ENCODE peak calls at places on chromosome 5, in four cellular contexts. U is body of pancreas; M is lower lobe of right lung; O is CD8-positive, alpha-beta memory T cell. Y is an unnamed sample. For H3K4me1, the result is how much of the 10 kb centered on the place peaks cover.

GRCh38 chr5:140964356-140964755 is 1.9 kb upstream of the PCDHAC2 start:
- DNase-seq in U (no peak), M (no peak), O (no peak), Y (no peak)

GRCh38 chr5:149284501-149284900 is 12.8 kb downstream of the AFAP1L1 start:
- DNase-seq in U (peak), M (no peak), O (no peak), Y (no peak)

GRCh38 chr5:55913396-55914140 is 62.4 kb downstream of the IL31RA start:
- DNase-seq in U (no peak), M (no peak), O (no peak), Y (no peak)

GRCh38 chr5:104241051-104241450 is 678.5 kb upstream of the NUDT12 start:
- DNase-seq in U (no peak), M (no peak), O (no peak), Y (no peak)

GRCh38 chr5:142769251-142769792 is 855 bp upstream of the ARHGAP26 start:
- DNase-seq in U (no peak), M (no peak), O (no peak), Y (peak)

GRCh38 chr5:137737349-137738256 is 1.7 kb upstream of the KLHL3 start:
- DNase-seq in U (peak), M (no peak), O (peak), Y (no peak)

GRCh38 chr5:159096555-159097460 is 2.9 kb downstream of the EBF1 start:
- DNase-seq in U (no peak), M (no peak), O (no peak), Y (no peak)

GRCh38 chr5:74288448-74289109 is 351.9 kb downstream of the ENC1 start:
- DNase-seq in U (peak), M (no peak), O (no peak), Y (no peak)

GRCh38 chr5:81552844-81553569 is 159.1 kb upstream of the ACOT12 start:
- DNase-seq in U (no peak), M (no peak), O (no peak), Y (no peak)

GRCh38 chr5:63125862-63126261 is 547.2 kb downstream of the LRRC70 start:
- DNase-seq in U (peak), M (no peak), O (no peak), Y (no peak)

GRCh38 chr5:145887976-145888574 is 15.3 kb upstream of the GRXCR2 start:
- DNase-seq in U (peak), M (no peak), O (no peak), Y (no peak)

GRCh38 chr5:51302358-51302757 is 80.9 kb upstream of the ISL1 start:
- DNase-seq in U (no peak), M (no peak), O (no peak), Y (no peak)

GRCh38 chr5:140143521-140144258 is 18.0 kb downstream of the IGIP start:
- DNase-seq in U (no peak), M (no peak), O (no peak), Y (no peak)

GRCh38 chr5:172414618-172415599 is 39.4 kb downstream of the SH3PXD2B start:
- DNase-seq in U (peak), M (no peak), O (no peak), Y (no peak)
- H3K4me1 ChIP-seq in U (half or more), M (half or more), O (under half), Y (under half)

DNA sequence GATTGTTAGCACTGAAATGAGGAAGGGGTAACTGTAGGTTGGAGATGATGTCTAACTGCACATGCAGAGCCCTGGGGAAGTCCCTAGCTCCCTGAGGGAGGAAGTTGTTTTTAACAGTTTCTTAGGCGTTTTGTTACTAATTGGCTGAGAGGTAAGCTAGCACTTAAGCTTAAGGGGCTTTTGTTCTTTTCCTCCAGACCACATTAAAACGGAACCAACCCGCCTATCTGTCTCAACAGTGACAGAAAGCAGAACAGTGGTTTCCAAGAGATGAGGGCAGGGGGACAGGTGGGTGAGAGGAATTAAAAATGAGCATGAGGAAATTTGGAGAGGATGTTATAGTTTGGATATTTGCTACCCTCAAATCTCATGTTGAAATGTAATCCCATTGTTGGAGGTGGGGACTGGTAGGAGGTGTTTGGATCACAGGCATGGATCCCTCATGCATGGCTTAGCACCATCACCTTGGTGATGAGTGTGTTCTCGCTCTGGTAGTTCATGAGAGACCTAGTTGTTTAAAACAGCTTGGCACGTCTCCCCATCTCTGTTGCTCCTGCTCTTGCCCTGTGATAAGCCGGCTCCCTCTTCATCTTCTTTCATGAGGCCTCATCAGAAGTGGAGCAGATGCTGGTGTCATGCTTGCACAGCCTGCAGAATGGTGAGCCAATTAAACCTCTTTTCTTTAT is 38.9 kb downstream of the LYRM7 start:
- DNase-seq in U (peak), M (no peak), O (peak), Y (no peak)
- H3K4me1 ChIP-seq in U (under half), M (under half), O (half or more), Y (under half)

DNA sequence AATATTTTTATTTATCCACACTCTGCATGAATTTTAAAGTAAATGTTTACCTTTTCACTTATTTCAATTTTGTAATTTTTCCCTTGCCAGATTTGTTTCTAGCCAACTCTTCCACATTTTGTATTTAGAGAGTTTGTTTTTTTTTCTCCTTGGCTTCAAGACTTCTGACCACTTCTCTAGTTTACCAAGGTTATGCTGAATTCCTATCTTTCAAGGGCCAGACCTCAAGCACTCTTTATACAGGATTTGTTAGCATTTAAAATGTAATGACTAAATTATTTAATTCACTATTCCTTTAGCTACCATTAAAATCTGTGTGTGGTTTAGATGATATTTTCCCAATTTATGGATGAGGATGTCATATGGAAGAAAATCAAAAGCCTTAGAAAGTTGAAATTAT is 42.5 kb downstream of the MEF2C start:
- DNase-seq in U (no peak), M (no peak), O (no peak), Y (no peak)
- H3K4me1 ChIP-seq in U (under half), M (under half), O (under half), Y (under half)

DNA sequence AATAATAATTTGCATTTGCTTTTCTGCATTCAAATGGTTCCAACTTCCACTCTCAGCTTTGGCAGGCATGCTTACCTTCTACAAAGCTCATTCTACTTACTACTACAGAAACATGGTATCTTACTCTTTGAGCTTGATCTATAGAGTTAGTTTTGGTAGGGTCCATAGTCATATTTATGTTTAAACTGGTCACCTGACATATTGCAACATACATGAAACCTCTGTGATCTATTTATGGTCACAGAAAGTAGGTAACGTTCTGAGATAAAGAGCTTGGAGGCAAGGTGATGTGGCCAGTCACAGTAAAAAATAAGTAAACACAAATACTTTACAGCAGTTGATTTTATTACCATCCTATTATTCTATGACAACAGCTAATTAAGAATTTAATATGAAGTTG is 2.8 kb downstream of the NREP start:
- DNase-seq in U (no peak), M (no peak), O (no peak), Y (no peak)
- H3K4me1 ChIP-seq in U (under half), M (under half), O (under half), Y (under half)

DNA sequence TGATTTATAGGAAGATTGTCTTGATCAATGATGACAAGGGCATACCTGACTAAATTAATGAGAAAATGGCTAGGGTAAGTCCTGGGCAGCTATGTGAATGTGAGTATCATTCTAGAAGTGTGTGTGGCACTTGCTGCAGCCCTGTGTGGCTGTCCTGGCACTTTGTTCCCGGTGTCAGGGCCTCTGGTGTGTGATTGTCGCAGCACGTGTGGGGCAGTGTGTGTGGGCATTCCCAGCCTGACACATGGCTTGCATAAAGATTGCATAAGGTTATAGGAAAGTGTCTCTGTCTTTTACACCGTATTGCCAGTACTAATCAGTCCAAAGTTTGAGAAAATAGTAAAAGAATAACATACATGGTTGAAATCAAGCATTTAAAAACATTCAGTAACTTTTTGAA is 74.4 kb downstream of the TRIO start:
- DNase-seq in U (no peak), M (no peak), O (no peak), Y (no peak)
- H3K4me1 ChIP-seq in U (under half), M (half or more), O (under half), Y (half or more)

GRCh38 chr5:80139573-80139972 is 104.4 kb downstream of the THBS4 start:
- DNase-seq in U (no peak), M (no peak), O (no peak), Y (peak)

GRCh38 chr5:80142996-80143395 is 107.8 kb downstream of the THBS4 start:
- DNase-seq in U (no peak), M (no peak), O (no peak), Y (no peak)

GRCh38 chr5:80141147-80141671 is 106.1 kb downstream of the THBS4 start:
- DNase-seq in U (peak), M (peak), O (no peak), Y (peak)

GRCh38 chr5:80141681-80142080 is 106.5 kb downstream of the THBS4 start:
- DNase-seq in U (no peak), M (no peak), O (no peak), Y (no peak)

DNA sequence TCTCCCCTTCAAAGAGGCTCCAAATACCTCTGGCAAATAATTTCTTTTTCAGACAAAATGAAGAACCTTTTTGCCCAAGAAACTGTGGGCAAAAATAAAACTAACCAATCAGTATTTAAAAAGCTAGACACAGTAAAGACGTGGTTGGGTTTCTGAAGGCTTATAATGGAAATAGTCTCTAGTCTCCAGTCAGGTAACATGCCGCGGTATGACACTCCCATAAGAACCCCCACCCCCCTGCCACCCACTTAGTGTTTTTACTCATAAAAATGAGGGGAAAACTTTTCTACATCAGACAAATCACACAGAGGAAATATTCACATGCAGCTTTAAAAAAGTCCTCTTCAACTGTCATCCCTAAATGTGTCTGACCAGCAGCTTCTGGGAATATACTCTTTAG is 105.3 kb downstream of the THBS4 start:
- DNase-seq in U (no peak), M (no peak), O (no peak), Y (no peak)
- H3K4me1 ChIP-seq in U (under half), M (half or more), O (half or more), Y (under half)

DNA sequence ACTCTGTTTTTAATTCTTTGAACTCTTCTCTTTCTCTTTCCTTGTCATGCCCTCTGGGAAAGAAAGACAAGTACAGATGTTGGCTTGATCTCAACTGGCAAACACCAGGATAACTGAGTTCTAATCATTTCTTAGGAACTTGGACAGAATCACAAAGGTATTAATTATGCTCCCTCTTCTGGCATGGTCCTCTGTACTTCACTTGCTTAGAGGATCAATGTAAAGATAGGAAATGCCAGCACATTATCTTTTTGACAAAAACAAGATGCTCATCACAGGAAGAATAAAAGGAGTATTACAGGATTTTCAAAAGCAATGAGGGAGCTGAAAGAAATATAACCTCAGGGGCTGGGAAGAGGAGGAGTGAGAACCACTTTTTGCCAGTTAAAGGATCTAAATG is 70.6 kb downstream of the LHFPL2 start:
- DNase-seq in U (no peak), M (no peak), O (no peak), Y (no peak)
- H3K4me1 ChIP-seq in U (under half), M (under half), O (under half), Y (under half)

DNA sequence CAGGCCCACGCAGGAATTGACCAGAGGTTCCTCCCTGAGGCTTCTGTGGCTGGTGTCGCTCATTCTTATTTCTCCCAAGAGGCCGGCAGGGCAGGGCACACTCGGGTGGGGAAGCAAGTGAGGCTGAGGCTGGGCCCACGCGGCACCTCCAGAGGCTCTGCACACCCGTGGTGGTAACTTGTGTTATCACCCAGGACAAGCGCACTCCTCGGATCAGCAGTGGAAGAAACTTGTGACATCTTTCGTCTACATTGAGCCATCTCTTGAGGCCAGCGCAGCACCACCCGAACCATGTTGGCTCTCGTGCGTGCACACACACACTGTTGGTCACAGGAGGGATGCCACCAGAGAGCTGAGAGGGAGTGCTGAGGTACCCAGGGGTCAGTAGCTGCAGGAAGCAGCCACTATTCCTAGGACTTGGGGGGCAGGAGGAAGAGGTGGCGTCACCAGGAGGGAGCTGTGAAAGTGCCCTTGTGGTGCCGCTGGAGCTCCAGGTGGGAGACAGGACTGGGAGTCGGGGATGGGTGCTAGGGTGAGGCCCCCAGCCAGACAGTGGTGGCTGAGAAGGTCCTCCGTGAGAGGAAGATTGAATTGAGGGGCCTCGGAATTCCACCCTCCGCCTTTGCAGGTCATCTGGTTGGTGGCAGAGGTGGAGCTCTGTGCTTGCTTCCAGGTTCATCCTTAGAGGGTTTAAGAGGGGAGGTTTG is 6.4 kb downstream of the NDUFS6 start:
- DNase-seq in U (no peak), M (no peak), O (no peak), Y (no peak)
- H3K4me1 ChIP-seq in U (under half), M (under half), O (under half), Y (under half)

DNA sequence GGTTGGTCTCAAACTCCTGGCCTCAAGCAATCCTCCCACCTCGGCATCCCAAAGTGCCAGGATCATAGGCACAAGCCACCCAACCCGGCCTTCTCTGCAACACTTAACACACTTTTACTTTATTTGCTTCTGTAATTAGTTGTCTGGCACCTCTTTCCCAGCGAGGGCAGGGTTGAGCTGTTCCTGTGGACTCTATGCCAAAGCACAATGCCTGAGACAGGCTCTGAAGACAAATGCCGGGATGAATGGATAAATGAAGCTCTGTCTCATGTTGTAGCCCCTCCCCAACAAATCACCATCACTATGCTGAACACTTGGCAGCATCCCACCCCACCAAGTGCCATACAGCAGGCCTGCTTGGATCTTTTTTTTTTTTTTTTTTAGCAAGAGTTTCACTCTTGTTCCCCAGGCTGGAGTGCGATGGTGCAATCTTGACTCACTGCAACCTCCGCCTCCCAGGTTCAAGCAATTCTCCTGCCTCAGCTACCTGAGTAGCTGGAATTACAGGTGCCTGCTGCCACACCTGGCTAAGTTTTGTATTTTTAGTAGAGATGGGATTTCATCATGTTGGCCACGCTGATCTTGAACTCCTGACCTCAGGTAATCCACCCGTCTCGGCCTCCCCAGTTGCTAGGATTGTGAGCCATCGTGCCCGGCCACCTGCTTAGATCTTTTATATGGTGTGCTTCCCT is 21.3 kb downstream of the GPX3 start:
- DNase-seq in U (no peak), M (peak), O (no peak), Y (no peak)
- H3K4me1 ChIP-seq in U (under half), M (half or more), O (under half), Y (under half)

DNA sequence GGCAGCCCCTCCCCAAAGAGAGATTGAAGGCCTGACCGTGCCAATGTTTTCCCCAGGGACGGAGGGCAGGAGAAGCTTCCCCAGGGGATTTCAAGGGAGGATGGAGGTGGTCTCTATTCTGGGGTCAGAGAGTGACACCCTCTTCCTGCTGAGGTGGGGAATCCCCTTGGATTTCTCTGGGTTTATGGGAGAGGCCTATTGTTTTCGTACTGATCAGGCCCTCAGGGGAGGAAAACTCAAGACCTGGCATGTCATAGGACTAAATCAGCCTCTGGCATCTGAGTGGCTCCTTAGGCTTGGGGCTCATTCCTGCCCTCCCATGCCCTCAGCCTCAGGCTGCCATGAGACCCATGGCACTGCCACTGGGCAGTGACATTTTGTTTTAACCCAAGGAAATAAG is 44.6 kb downstream of the IRF1 start:
- DNase-seq in U (no peak), M (no peak), O (no peak), Y (no peak)
- H3K4me1 ChIP-seq in U (under half), M (half or more), O (half or more), Y (under half)

Y was measured in mucosa of descending colon.